ENCODE peak calls at places on chromosomes 2 and 18, in four cellular contexts. D is PC-9; S is activated CD8-positive, alpha-beta T cell treated with anti-CD3 and anti-CD28 coated beads for 36 hours; V is mammary epithelial cell. P is an unnamed sample.

GRCh38 chr18:79699653-79700052 is 20.1 kb downstream of the CTDP1 start:
- DNase-seq in D (no peak), S (no peak), V (no peak), P (no peak)

GRCh38 chr2:234559609-234560008 is 62.7 kb upstream of the ARL4C start:
- DNase-seq in D (peak), S (no peak), V (no peak), P (no peak)

GRCh38 chr2:229408356-229408755 is 137.3 kb upstream of the PID1 start:
- DNase-seq in D (peak), S (no peak), V (peak), P (no peak)

GRCh38 chr2:5520352-5520996 is 171.7 kb upstream of the SOX11 start:
- DNase-seq in D (no peak), S (no peak), V (no peak), P (no peak)

GRCh38 chr18:76149728-76150127 is 345.3 kb downstream of the ZNF516 start:
- DNase-seq in D (no peak), S (no peak), V (no peak), P (no peak)

GRCh38 chr2:85245891-85246290 is 81.9 kb downstream of the TGOLN2 start:
- DNase-seq in D (no peak), S (no peak), V (no peak), P (no peak)

GRCh38 chr2:195238366-195238765 is 418.7 kb upstream of the SLC39A10 start:
- DNase-seq in D (no peak), S (no peak), V (no peak), P (no peak)

GRCh38 chr2:215692387-215693079 is 256.7 kb upstream of the FN1 start:
- DNase-seq in D (no peak), S (no peak), V (no peak), P (no peak)

GRCh38 chr2:103353754-103354153 is 591.9 kb downstream of the TMEM182 start:
- DNase-seq in D (no peak), S (no peak), V (no peak), P (no peak)

GRCh38 chr2:64391940-64392339 is 62.0 kb upstream of the LGALSL start:
- DNase-seq in D (no peak), S (no peak), V (no peak), P (no peak)

GRCh38 chr18:74896390-74896991 is 298.8 kb downstream of the ZNF407 start:
- DNase-seq in D (peak), S (peak), V (peak), P (no peak)

GRCh38 chr2:198371902-198372611 is 567.7 kb downstream of the PLCL1 start:
- DNase-seq in D (no peak), S (peak), V (peak), P (no peak)

GRCh38 chr2:17814601-17815000 is 1.7 kb upstream of the MSGN1 start:
- DNase-seq in D (no peak), S (no peak), V (peak), P (no peak)

GRCh38 chr2:164761737-164762460 is 79.7 kb downstream of the COBLL1 start:
- DNase-seq in D (no peak), S (no peak), V (peak), P (no peak)

GRCh38 chr18:1094408-1094807 is 189.7 kb downstream of the ADCYAP1 start:
- DNase-seq in D (no peak), S (no peak), V (peak), P (no peak)

GRCh38 chr2:144490017-144490416 is 29.9 kb downstream of the ZEB2 start:
- DNase-seq in D (no peak), S (no peak), V (no peak), P (no peak)
- TF ChIP-seq CTCF in D (no peak), S (no peak), V (no peak), P (no peak)

GRCh38 chr2:100919316-100919715 is 82.8 kb upstream of the RPL31 start:
- DNase-seq in D (no peak), S (peak), V (no peak), P (no peak)
- TF ChIP-seq CTCF in D (no peak), S (peak), V (peak), P (peak)

GRCh38 chr18:71784777-71785176 is 759.4 kb downstream of the CBLN2 start:
- DNase-seq in D (no peak), S (peak), V (no peak), P (no peak)
- TF ChIP-seq CTCF in D (peak), S (peak), V (no peak), P (no peak)

GRCh38 chr2:71186973-71187372 is 39.9 kb downstream of the PAIP2B start:
- DNase-seq in D (no peak), S (no peak), V (no peak), P (no peak)

GRCh38 chr2:71187589-71187988 is 39.3 kb downstream of the PAIP2B start:
- DNase-seq in D (no peak), S (no peak), V (no peak), P (no peak)

DNA sequence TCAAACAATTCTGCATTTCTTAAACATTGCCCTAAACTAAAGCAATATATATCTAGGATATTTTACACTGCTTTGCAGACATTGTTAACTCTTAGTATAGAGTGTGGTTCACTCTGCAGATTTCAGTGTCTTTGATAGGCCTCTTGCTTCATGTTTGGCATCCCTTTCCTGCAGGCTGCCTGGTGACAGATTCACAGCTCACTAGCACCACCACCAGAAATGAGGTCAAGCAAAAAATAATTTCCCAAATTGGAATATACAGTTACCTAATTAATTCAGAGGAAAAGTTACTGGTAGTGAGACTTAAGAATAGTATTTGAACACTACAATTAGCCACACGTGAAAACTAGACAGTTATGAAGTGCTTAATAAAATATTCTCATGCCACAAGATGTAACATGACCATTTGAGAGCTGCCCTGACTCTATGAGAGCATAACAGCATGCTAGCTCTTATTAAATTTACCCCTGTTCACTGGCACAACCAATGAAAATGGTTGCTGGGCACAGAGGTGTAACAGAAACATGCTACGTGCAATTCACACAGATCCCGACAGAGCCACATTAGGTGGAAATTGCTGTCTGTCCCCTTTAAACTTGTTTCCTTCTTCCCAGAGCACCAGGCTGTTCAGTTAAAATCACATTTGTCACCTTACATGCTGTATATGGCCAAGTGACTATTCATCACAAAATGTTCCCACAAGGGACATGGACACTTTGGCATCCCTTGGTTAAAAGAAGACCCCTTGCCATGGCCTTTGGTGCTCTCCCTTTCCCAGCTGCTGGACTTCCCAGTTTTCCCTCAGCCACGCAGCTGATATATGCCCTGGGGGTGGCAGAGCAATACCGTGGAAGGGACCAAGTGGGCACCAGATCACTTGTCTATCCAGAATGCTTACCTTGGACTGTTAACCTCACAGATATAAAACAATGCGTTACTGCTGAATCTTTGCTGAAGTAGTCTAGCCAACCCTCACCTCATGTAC is 35.7 kb downstream of the PAIP2B start:
- DNase-seq in D (no peak), S (no peak), V (peak), P (peak)
- TF ChIP-seq CTCF in D (peak), S (no peak), V (peak), P (peak)

DNA sequence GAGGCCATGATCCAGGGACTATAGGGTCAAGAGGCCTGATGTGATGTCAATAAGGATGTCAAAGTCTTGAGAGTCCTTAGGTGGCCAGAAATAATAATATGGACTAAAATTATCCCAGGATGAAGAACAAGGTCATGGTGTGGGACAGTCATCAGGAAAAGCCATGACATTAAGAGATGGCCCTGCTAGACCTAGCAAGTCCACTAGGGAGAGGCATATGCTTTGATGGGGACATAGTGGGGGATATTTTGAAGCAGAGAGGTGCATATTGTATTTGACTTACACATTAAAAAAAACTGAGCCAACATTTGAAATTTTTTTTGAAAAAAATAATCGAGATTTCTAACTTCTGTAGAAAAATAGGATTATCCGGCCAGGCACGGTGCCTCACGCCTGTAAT is 53.3 kb upstream of the CXCR4 start:
- DNase-seq in D (no peak), S (no peak), V (no peak), P (no peak)
- TF ChIP-seq CTCF in D (no peak), S (no peak), V (no peak), P (no peak)

GRCh38 chr2:62576276-62576939 is 70.4 kb upstream of the TMEM17 start:
- DNase-seq in D (no peak), S (no peak), V (no peak), P (no peak)

GRCh38 chr2:62578837-62579640 is 73.0 kb upstream of the TMEM17 start:
- DNase-seq in D (peak), S (no peak), V (peak), P (no peak)

GRCh38 chr2:62573137-62573731 is 67.2 kb upstream of the TMEM17 start:
- DNase-seq in D (no peak), S (no peak), V (no peak), P (no peak)

DNA sequence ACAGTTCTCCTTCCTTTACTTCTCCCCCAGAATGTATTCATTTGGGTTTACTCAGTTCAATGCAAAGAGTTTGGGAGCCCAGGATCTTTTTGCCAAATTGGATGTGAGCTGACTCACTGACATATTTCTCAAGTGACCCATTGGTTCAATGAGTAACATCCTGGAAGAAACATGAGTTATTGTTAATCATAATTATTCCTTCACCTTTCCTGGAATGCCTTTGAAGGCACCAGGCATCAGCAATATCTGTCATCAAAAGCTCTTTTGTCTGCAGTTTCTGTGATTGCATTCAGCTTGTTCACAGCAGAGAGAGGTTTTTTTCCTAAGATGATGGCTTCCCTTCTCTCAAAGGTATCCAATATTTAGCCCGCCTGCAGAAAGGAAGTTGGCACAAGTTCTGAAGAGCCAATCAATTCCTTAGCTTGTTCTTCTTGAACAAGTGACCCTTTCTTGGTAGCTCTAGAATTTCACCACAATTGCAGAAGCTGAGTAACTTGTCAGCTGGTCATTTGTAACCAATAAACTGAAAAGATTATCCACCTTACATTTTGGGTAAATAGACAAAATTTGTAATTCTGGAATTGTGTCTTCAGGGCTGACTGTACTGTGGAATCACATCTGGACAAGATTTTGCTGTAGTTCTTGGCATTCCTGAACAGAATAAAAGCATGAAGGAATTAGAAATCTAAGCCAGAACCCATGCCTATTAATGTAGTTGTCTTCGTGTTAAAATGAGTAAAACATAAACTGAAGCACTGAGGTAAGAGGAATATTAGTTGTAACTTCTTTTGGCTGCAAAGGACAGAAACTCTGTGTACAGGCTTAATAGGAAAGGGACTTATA is 72.2 kb upstream of the TMEM17 start:
- DNase-seq in D (peak), S (no peak), V (peak), P (no peak)
- TF ChIP-seq CTCF in D (no peak), S (no peak), V (no peak), P (no peak)

DNA sequence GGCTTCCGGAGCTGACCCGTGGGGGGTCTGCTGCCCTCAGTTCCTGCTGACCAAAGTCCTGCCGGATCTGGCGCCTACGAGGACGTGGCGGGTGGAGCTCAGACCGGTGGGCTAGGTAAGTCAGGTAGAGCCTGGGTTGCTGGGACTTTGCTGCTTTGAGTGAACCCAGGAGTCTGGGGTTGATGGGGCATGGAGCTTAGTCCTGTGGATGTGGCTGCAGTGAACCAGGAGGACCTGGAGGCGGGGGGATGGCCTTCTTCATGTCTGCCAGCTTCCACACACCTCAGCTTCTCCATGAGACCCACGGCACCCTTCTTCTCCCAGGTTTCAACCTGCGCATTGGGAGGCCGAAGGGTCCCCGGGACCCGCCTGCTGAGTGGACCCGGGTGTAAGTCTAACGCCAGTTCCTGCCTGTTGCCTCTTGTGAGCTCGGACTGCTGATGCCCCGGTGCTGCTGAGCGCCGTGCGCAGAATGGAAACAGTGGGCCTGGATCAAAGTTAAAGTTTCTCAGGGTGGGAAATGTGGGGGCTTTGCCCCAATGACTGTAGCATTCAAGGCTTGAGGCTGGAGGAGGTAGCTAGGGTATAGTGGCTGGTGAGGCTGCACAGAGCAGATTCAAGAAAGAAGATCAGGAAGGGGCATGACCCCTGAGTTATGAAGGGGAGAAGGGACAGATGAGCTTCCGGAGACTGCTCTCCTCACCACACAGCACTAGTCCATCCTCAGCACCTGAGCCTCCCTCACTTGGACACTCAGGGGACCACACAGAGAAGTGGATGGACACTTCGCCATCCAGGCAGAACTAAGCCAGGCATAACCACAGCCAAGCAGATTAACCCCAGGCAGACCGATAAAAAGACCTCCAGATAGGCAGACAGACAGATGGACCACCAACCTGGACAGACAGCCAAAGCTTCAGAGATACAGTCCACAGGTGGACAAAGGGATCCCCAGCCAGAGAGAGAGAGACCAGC is 17.3 kb downstream of the PTPN18 start:
- DNase-seq in D (no peak), S (no peak), V (no peak), P (no peak)
- TF ChIP-seq CTCF in D (peak), S (peak), V (no peak), P (peak)